ENCODE peak calls at places on chromosomes 16 and 17, in four cellular contexts. X, D, O and Y are unnamed samples. For H3K9me3, the result is how much of the 10 kb centered on the place peaks cover.

GRCh38 chr17:48246623-48247022 is 139.1 kb downstream of the SNX11 start:
- DNase-seq in X (no peak), D (peak), O (no peak), Y (no peak)

GRCh38 chr17:4537451-4538235 is 17.5 kb downstream of the MYBBP1A start:
- DNase-seq in X (no peak), D (no peak), O (no peak), Y (no peak)

GRCh38 chr17:31274252-31274651 is 22.8 kb downstream of the OMG start:
- DNase-seq in X (no peak), D (peak), O (no peak), Y (no peak)

GRCh38 chr17:42659079-42659931 is at the start of gene TUBG2:
- DNase-seq in X (peak), D (peak), O (peak), Y (no peak)

GRCh38 chr17:46785696-46786095 is 32.8 kb downstream of the WNT3 start:
- DNase-seq in X (no peak), D (no peak), O (no peak), Y (no peak)

GRCh38 chr16:11964761-11965539 is at the start of gene TNFRSF17:
- DNase-seq in X (no peak), D (no peak), O (no peak), Y (no peak)

GRCh38 chr17:57544834-57545463 is 200.2 kb downstream of the CCDC182 start:
- DNase-seq in X (no peak), D (no peak), O (no peak), Y (no peak)

GRCh38 chr17:3660311-3660891 is 8.0 kb downstream of the TAX1BP3 start:
- DNase-seq in X (no peak), D (no peak), O (peak), Y (no peak)

GRCh38 chr16:8572063-8572918 is 18.0 kb downstream of the TMEM114 start:
- DNase-seq in X (no peak), D (no peak), O (no peak), Y (peak)

GRCh38 chr17:69579961-69580677 is 165.6 kb downstream of the MAP2K6 start:
- DNase-seq in X (no peak), D (no peak), O (no peak), Y (no peak)

GRCh38 chr17:67525239-67526135 is 148.4 kb downstream of the PITPNC1 start:
- DNase-seq in X (no peak), D (no peak), O (no peak), Y (no peak)

GRCh38 chr17:42783062-42783777 is 2.8 kb downstream of the WNK4 start:
- DNase-seq in X (peak), D (peak), O (no peak), Y (no peak)

GRCh38 chr17:73028311-73028755 is 64.2 kb downstream of the SLC39A11 start:
- DNase-seq in X (peak), D (no peak), O (no peak), Y (no peak)

GRCh38 chr16:4152267-4152666 is 36.0 kb upstream of the ADCY9 start:
- DNase-seq in X (no peak), D (no peak), O (no peak), Y (no peak)

GRCh38 chr17:50904522-50905459 is 38.6 kb upstream of the TOB1 start:
- DNase-seq in X (no peak), D (peak), O (peak), Y (no peak)

GRCh38 chr16:89312598-89313299 is 95.2 kb downstream of the ZNF778 start:
- DNase-seq in X (no peak), D (no peak), O (no peak), Y (no peak)

GRCh38 chr17:80101946-80102706 is 745 bp downstream of the GAA start:
- DNase-seq in X (no peak), D (peak), O (no peak), Y (no peak)

GRCh38 chr16:47228241-47228640 is 84.5 kb upstream of the NETO2 start:
- DNase-seq in X (no peak), D (no peak), O (no peak), Y (no peak)

GRCh38 chr17:63774982-63775290 is 966 bp downstream of the DDX42 start:
- DNase-seq in X (no peak), D (peak), O (no peak), Y (no peak)

GRCh38 chr17:44314869-44315661 is 6.7 kb downstream of the RUNDC3A start:
- DNase-seq in X (no peak), D (peak), O (no peak), Y (no peak)

GRCh38 chr16:27314161-27314723 is 468 bp downstream of the IL4R start:
- DNase-seq in X (peak), D (peak), O (peak), Y (no peak)

GRCh38 chr17:7352910-7353635 is 1.1 kb downstream of the KCTD11 start:
- DNase-seq in X (no peak), D (no peak), O (peak), Y (no peak)

GRCh38 chr17:59766486-59766885 is 59.0 kb downstream of the VMP1 start:
- DNase-seq in X (no peak), D (no peak), O (no peak), Y (no peak)

GRCh38 chr17:37299257-37299985 is 76.4 kb upstream of the C17orf78 start:
- DNase-seq in X (no peak), D (no peak), O (no peak), Y (no peak)

GRCh38 chr17:51860934-51861561 is 297.5 kb downstream of the CA10 start:
- DNase-seq in X (no peak), D (peak), O (no peak), Y (no peak)

GRCh38 chr17:31687505-31688126 is 171.4 kb downstream of the COPRS start:
- DNase-seq in X (no peak), D (peak), O (no peak), Y (no peak)

DNA sequence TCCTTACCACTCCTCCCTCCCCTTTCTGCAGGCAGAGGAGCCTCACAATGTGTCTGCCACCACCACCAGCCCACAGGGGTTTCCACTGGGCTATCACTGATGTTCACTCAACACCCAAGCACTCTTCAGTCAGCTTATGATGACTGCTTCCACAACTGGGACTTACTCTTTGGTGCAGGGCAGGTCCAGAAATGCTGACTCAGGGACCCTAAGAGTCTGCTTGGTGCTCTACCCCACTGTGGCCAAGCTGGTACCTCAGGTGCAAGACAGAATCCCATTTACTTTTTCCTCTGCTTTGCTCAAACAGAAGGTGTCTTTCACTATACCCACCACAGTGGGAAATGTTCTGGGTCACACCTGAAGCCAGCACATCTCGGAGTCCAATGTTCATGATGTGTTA is 40.1 kb downstream of the ZNF267 start:
- DNase-seq in X (no peak), D (no peak), O (no peak), Y (no peak)
- H3K9me3 ChIP-seq in X (under half), D (half or more), O (under half), Y (under half)

DNA sequence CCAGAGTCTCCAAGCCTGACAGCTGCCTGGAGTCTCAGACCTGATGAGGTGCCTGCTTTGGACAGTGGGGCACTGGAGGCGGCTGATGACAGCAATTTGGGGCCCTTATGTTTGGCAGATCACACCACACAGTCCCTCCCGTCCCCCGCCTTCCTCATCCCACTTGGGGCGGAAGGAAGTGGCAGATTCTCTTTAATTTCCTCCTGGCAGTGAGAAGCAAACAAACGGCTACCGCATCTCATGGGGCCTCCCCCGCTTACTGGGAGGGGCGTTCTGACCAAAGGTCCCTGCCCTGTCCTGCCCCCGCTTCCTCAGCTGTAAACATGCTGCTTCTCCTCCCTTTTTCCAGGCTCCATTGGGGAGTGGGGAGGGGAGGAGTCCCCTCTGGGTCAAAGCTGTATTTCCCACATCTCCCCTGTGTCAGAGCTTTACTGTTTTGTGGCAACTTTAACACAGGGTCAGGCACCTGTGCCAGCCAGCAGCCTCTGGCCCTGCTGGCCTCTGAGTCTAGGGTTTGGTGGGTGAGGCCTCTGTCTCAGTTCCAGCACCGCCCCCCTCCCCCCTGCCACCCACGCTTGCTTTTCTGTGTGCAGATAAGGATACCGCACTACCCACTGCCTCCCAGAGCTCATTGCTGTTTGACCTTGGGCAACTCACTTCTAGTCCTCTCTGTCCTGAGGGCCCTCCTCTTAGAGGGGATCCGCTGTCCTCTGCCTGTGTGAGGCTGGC is 5.4 kb upstream of the NFATC3 start:
- DNase-seq in X (no peak), D (no peak), O (peak), Y (no peak)
- H3K27ac ChIP-seq in X (no peak), D (no peak), O (no peak), Y (no peak)

GRCh38 chr16:10412935-10413601 is 27.2 kb downstream of the ATF7IP2 start:
- DNase-seq in X (no peak), D (no peak), O (no peak), Y (no peak)
- H3K9me3 ChIP-seq in X (under half), D (under half), O (under half), Y (under half)

DNA sequence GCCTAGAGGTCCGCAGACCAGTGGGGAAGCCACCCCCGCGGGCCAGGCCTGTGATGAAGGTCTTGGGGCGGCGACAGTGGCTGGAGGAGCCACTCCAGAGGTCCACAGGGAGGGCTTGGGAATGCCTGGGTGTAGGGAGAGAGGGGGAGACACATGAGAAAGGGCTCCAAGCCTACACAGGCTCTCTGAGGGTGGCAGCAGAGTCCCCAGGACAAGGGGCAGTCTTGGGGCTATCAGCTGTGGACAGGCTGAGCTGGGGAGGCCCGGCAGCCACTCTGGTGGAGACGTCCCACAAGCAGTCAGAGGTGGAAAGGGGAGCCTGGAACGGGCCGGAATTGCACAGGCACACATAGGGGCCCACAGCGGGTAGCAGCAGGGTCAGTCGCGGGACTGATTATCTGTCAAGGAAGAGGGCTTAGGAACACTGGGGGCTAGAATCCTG is 93.7 kb upstream of the DNAH17 start:
- DNase-seq in X (no peak), D (no peak), O (no peak), Y (no peak)
- H3K27ac ChIP-seq in X (no peak), D (no peak), O (no peak), Y (no peak)